ENCODE peak calls at places on chromosomes 5 and 9, in seven cellular contexts. K is HT-29; I is stimulated activated naive CD4-positive, alpha-beta T cell; M is AML-193; E is stimulated activated CD4-positive, alpha-beta T cell treated with anti-CD3 and anti-CD28 coated beads, Interleukin-12 subunit alpha, Interleukin-12 subunit beta, amount 100 ng/mL, for 4 hours; W is central memory CD4-positive, alpha-beta T cell; B is DMS 273 treated with DMSO at 0.1 percent for 48 hours. F is an unnamed sample.

GRCh38 chr5:36607114-36607561 is 732 bp downstream of the SLC1A3 start:
- DNase-seq in K (no peak), I (no peak), M (no peak), E (no peak), W (no peak), B (no peak), F (no peak)

GRCh38 chr5:167814828-167815227 is 476.6 kb upstream of the WWC1 start:
- DNase-seq in K (no peak), I (no peak), M (no peak), E (no peak), W (no peak), B (no peak), F (no peak)

GRCh38 chr9:35604578-35605335 is at the start of gene TESK1:
- DNase-seq in K (peak), I (peak), M (peak), E (peak), W (peak), B (no peak), F (peak)

GRCh38 chr5:61308699-61309098 is 23.4 kb upstream of the ZSWIM6 start:
- DNase-seq in K (no peak), I (no peak), M (no peak), E (no peak), W (no peak), B (no peak), F (no peak)

GRCh38 chr5:1052076-1052475 is 43.5 kb downstream of the NKD2 start:
- DNase-seq in K (no peak), I (no peak), M (no peak), E (no peak), W (no peak), B (no peak), F (no peak)

GRCh38 chr5:1526151-1526631 is 2.4 kb upstream of the LPCAT1 start:
- DNase-seq in K (no peak), I (no peak), M (no peak), E (no peak), W (no peak), B (no peak), F (no peak)

GRCh38 chr9:137316012-137316981 is 14.2 kb upstream of the NRARP start:
- DNase-seq in K (peak), I (no peak), M (no peak), E (no peak), W (no peak), B (no peak), F (peak)

GRCh38 chr9:115015018-115015635 is 84.7 kb upstream of the TNFSF8 start:
- DNase-seq in K (peak), I (no peak), M (no peak), E (no peak), W (no peak), B (no peak), F (peak)

GRCh38 chr5:150122536-150123481 is 32.8 kb downstream of the PDGFRB start:
- DNase-seq in K (no peak), I (no peak), M (no peak), E (no peak), W (no peak), B (no peak), F (no peak)

GRCh38 chr5:1015545-1015944 is 6.9 kb downstream of the NKD2 start:
- DNase-seq in K (no peak), I (no peak), M (no peak), E (no peak), W (no peak), B (no peak), F (no peak)

GRCh38 chr9:109258619-109259321 is 62.1 kb downstream of the EPB41L4B start:
- DNase-seq in K (no peak), I (no peak), M (no peak), E (no peak), W (no peak), B (peak), F (peak)

GRCh38 chr5:151020304-151021031 is at the start of gene GPX3:
- DNase-seq in K (peak), I (no peak), M (peak), E (peak), W (peak), B (peak), F (peak)

GRCh38 chr5:142598338-142598700 is 87.6 kb downstream of the FGF1 start:
- DNase-seq in K (no peak), I (no peak), M (no peak), E (no peak), W (no peak), B (no peak), F (no peak)

GRCh38 chr5:164581889-164582288 is 1076.5 kb downstream of the MAT2B start:
- DNase-seq in K (no peak), I (no peak), M (no peak), E (no peak), W (no peak), B (no peak), F (no peak)

GRCh38 chr5:148844433-148845279 is 18.2 kb downstream of the ADRB2 start:
- DNase-seq in K (no peak), I (no peak), M (no peak), E (no peak), W (peak), B (no peak), F (no peak)

GRCh38 chr5:141843156-141843927 is 34.9 kb downstream of the PCDH1 start:
- DNase-seq in K (no peak), I (no peak), M (no peak), E (no peak), W (no peak), B (no peak), F (no peak)

GRCh38 chr5:139482050-139482889 is at the start of gene STING1:
- DNase-seq in K (peak), I (peak), M (peak), E (peak), W (peak), B (peak), F (no peak)

GRCh38 chr5:68478306-68479091 is 262.9 kb downstream of the PIK3R1 start:
- DNase-seq in K (no peak), I (no peak), M (no peak), E (no peak), W (no peak), B (peak), F (no peak)

GRCh38 chr5:112862085-112862484 is 998 bp downstream of the SRP19 start:
- DNase-seq in K (no peak), I (no peak), M (no peak), E (no peak), W (no peak), B (no peak), F (no peak)

GRCh38 chr5:3197699-3198098 is 397.9 kb upstream of the IRX1 start:
- DNase-seq in K (no peak), I (no peak), M (no peak), E (no peak), W (no peak), B (no peak), F (peak)

GRCh38 chr5:132370241-132370820 is 821 bp downstream of the SLC22A5 start:
- DNase-seq in K (no peak), I (no peak), M (no peak), E (no peak), W (no peak), B (no peak), F (no peak)

GRCh38 chr5:96128204-96128864 is 166.7 kb upstream of the ELL2 start:
- DNase-seq in K (no peak), I (no peak), M (no peak), E (no peak), W (no peak), B (no peak), F (no peak)

GRCh38 chr5:154967419-154968024 is 26.6 kb downstream of the MRPL22 start:
- DNase-seq in K (peak), I (no peak), M (no peak), E (no peak), W (no peak), B (no peak), F (no peak)

GRCh38 chr9:128115187-128116103 is 12.1 kb downstream of the PTGES2 start:
- DNase-seq in K (peak), I (no peak), M (no peak), E (no peak), W (no peak), B (no peak), F (no peak)

GRCh38 chr5:68419637-68420452 is 204.3 kb downstream of the PIK3R1 start:
- DNase-seq in K (peak), I (no peak), M (no peak), E (no peak), W (no peak), B (peak), F (peak)

GRCh38 chr5:142053434-142054253 is 40.8 kb upstream of the GNPDA1 start:
- DNase-seq in K (no peak), I (no peak), M (peak), E (no peak), W (no peak), B (no peak), F (no peak)

GRCh38 chr5:151696470-151697061 is 9.9 kb upstream of the SPARC start:
- DNase-seq in K (no peak), I (no peak), M (no peak), E (no peak), W (no peak), B (no peak), F (no peak)

GRCh38 chr9:93060746-93061259 is 2.3 kb downstream of the SUSD3 start:
- DNase-seq in K (no peak), I (no peak), M (no peak), E (no peak), W (no peak), B (no peak), F (no peak)